ENCODE peak calls at places on chromosomes 2 and 18, in six cellular contexts. D is mammary epithelial cell, Y is GM12865, Z is HepG2, V is fibroblast of the aortic adventitia, T is psoas muscle. F is an unnamed sample.

GRCh38 chr2:73366060-73366459 is 19.6 kb upstream of the ALMS1 start:
- DNase-seq in Z (no peak), T (no peak), V (no peak), Y (no peak), D (no peak), F (no peak)

GRCh38 chr2:148813603-148814065 is 61.4 kb upstream of the KIF5C start:
- DNase-seq in Z (no peak), Y (peak), D (no peak), T (no peak), V (no peak), F (peak)

GRCh38 chr2:70385966-70386595 is 84.2 kb upstream of the FAM136A start:
- DNase-seq in Z (no peak), Y (no peak), T (no peak), V (peak), D (no peak), F (peak)

GRCh38 chr2:240576036-240576435 is 7.8 kb downstream of the RNPEPL1 start:
- DNase-seq in Y (no peak), D (no peak), T (no peak), V (no peak), Z (no peak), F (no peak)

GRCh38 chr2:48753228-48753627 is 2.3 kb downstream of the LHCGR start:
- DNase-seq in T (no peak), V (no peak), Z (no peak), D (no peak), Y (peak), F (no peak)

GRCh38 chr2:65402780-65403528 is 29.4 kb downstream of the SPRED2 start:
- DNase-seq in Y (no peak), Z (no peak), T (no peak), D (no peak), V (peak), F (peak)

GRCh38 chr18:55856191-55856590 is 268.2 kb upstream of the TCF4 start:
- DNase-seq in T (no peak), Z (no peak), D (peak), V (peak), Y (no peak), F (peak)

GRCh38 chr2:176682278-176682677 is 413.0 kb downstream of the MTX2 start:
- DNase-seq in T (no peak), V (peak), Z (no peak), Y (no peak), D (no peak), F (peak)

GRCh38 chr2:160432633-160433032 is 61.0 kb downstream of the RBMS1 start:
- DNase-seq in D (peak), Z (no peak), V (peak), T (no peak), Y (no peak), F (peak)

GRCh38 chr18:73670536-73670935 is 477.1 kb downstream of the FBXO15 start:
- DNase-seq in Z (no peak), V (no peak), Y (peak), D (peak), T (no peak), F (peak)

GRCh38 chr2:222903234-222904220 is 42.7 kb downstream of the ACSL3 start:
- DNase-seq in V (peak), Z (peak), Y (peak), D (peak), T (no peak), F (peak)

GRCh38 chr2:174546519-174547506 is 50.8 kb downstream of the WIPF1 start:
- DNase-seq in Y (peak), V (peak), Z (peak), T (no peak), D (peak), F (peak)

GRCh38 chr2:204944927-204945326 is 399.7 kb downstream of the PARD3B start:
- DNase-seq in V (no peak), T (no peak), Z (no peak), D (no peak), Y (no peak), F (no peak)

GRCh38 chr2:215672406-215672805 is 236.5 kb upstream of the FN1 start:
- DNase-seq in V (no peak), D (no peak), Z (no peak), T (no peak), Y (no peak), F (no peak)

GRCh38 chr2:240259201-240259923 is 118.9 kb upstream of the OTOS start:
- DNase-seq in Y (no peak), V (peak), T (peak), Z (no peak), D (no peak), F (no peak)

GRCh38 chr2:196234672-196235071 is 63.3 kb upstream of the STK17B start:
- DNase-seq in Z (no peak), V (peak), T (no peak), Y (peak), D (peak), F (peak)

GRCh38 chr18:49767111-49768050 is 46.0 kb downstream of the ACAA2 start:
- DNase-seq in D (no peak), Z (no peak), V (peak), T (no peak), Y (no peak), F (no peak)

GRCh38 chr2:100563407-100564247 is 834 bp downstream of the PDCL3 start:
- DNase-seq in Y (no peak), Z (no peak), D (no peak), T (no peak), V (no peak), F (peak)

GRCh38 chr18:10044054-10044453 is 130.2 kb downstream of the VAPA start:
- DNase-seq in T (no peak), Z (no peak), V (no peak), D (no peak), Y (no peak), F (no peak)

GRCh38 chr18:62850619-62851306 is 135.4 kb downstream of the PHLPP1 start:
- DNase-seq in Y (no peak), D (no peak), Z (no peak), V (no peak), T (no peak), F (no peak)

GRCh38 chr2:119753041-119753929 is 6.4 kb upstream of the PTPN4 start:
- DNase-seq in Z (peak), D (peak), V (peak), Y (peak), T (no peak), F (peak)

GRCh38 chr18:48345596-48345995 is 63.6 kb downstream of the ZBTB7C start:
- DNase-seq in V (peak), D (no peak), Y (no peak), Z (no peak), T (peak), F (peak)

GRCh38 chr2:171227066-171227782 is 66.5 kb upstream of the TLK1 start:
- DNase-seq in Z (no peak), V (peak), D (peak), T (no peak), Y (no peak), F (peak)

GRCh38 chr2:171226471-171226870 is 65.8 kb upstream of the TLK1 start:
- DNase-seq in Y (no peak), T (no peak), D (no peak), V (no peak), Z (no peak), F (no peak)

GRCh38 chr2:171225989-171226388 is 65.3 kb upstream of the TLK1 start:
- DNase-seq in T (no peak), V (no peak), Y (no peak), D (no peak), Z (no peak), F (no peak)

GRCh38 chr2:171228826-171229225 is 68.1 kb upstream of the TLK1 start:
- DNase-seq in V (no peak), Y (peak), Z (no peak), T (no peak), D (no peak), F (no peak)

GRCh38 chr2:171225302-171225980 is 64.7 kb upstream of the TLK1 start:
- DNase-seq in D (peak), Z (peak), Y (no peak), T (no peak), V (peak), F (peak)
- TF ChIP-seq CTCF in D (peak), Z (no peak), Y (no peak), T (no peak), V (peak), F (no peak)

DNA sequence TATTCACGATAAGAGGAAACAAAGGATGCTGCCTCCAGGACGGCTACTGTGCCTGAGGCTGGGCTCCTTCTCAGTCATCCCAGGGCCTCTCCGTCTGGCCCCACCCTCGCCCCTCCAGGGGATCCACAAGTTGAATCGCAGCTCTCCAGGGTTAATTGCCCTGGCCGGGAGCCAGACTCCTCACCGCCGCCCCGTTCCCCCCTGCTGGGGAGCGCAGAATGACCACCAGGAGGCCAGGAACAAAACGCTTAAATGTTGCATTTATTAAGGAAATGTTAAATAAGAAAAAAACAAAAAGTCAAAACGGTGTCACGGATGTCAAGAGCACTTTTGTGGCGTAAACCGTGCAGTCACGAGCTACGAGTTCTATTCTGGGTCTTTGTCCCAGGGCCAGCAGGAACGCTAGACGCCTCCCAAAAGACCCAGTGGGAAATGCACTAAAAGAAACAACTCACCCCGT is 1.4 kb downstream of the RPRM start:
- DNase-seq in D (no peak), V (no peak), Z (no peak), Y (no peak), T (no peak), F (no peak)
- TF ChIP-seq CTCF in D (no peak), V (no peak), Z (no peak), Y (no peak), T (no peak), F (no peak)

DNA sequence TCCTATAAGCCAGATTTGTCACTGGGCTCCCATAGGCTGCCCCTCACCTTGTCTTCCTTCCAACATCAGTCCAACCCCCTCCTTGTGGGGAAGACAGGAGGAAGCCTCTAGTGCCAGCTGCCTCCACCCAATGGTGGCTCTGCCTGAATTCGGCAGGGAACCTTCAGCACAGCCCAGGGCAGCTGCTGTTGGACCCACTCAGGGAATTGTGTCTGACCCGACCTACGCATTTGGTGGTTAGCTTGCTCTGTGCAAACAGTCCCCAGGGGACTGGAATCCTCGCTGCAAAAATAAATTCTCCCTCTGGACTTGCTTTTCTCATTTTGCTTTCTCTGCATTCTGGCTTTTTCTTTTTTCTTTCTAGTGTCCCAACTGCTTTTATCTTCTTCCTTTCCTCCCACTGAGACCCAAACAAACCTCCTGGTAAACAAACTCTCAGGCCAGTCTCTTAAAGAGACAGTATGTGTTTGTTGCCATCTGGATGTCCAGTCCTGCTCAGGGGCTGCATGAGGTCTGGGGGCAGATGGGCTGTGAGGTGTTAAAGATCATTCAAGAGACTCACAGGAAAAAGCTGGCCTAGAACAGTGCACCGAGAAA is 137.7 kb upstream of the HAAO start:
- DNase-seq in Y (no peak), V (peak), T (peak), Z (peak), D (no peak), F (no peak)
- TF ChIP-seq CTCF in Y (no peak), V (no peak), T (no peak), Z (no peak), D (no peak), F (no peak)

GRCh38 chr18:78878335-78878734 is 101.3 kb upstream of the SALL3 start:
- DNase-seq in V (no peak), Y (no peak), T (no peak), Z (no peak), D (no peak), F (no peak)

GRCh38 chr18:78876868-78877267 is 102.8 kb upstream of the SALL3 start:
- DNase-seq in T (no peak), V (no peak), D (no peak), Y (no peak), Z (no peak), F (no peak)

GRCh38 chr18:78873916-78874505 is 105.6 kb upstream of the SALL3 start:
- DNase-seq in D (no peak), Z (no peak), T (no peak), Y (no peak), V (no peak), F (no peak)

GRCh38 chr18:78875998-78876650 is 103.5 kb upstream of the SALL3 start:
- DNase-seq in T (no peak), Z (no peak), V (no peak), D (no peak), Y (no peak), F (no peak)

GRCh38 chr18:78875268-78875997 is 104.2 kb upstream of the SALL3 start:
- DNase-seq in Z (peak), T (no peak), Y (peak), V (no peak), D (no peak), F (peak)
- TF ChIP-seq CTCF in Z (peak), T (peak), Y (peak), V (no peak), D (no peak), F (no peak)

GRCh38 chr18:36284268-36284667 is 13.2 kb upstream of the FHOD3 start:
- DNase-seq in Z (no peak), T (no peak), Y (no peak), D (no peak), V (no peak), F (no peak)

GRCh38 chr18:36279001-36279400 is 18.5 kb upstream of the FHOD3 start:
- DNase-seq in T (no peak), Z (no peak), D (no peak), V (no peak), Y (no peak), F (no peak)

GRCh38 chr18:36283448-36283847 is 14.1 kb upstream of the FHOD3 start:
- DNase-seq in T (no peak), V (no peak), D (no peak), Z (no peak), Y (no peak), F (no peak)

GRCh38 chr18:36284671-36285295 is 12.7 kb upstream of the FHOD3 start:
- DNase-seq in D (peak), Y (peak), V (peak), Z (peak), T (no peak), F (peak)

GRCh38 chr18:36281941-36282340 is 15.6 kb upstream of the FHOD3 start:
- DNase-seq in Z (no peak), Y (no peak), V (no peak), D (no peak), T (no peak), F (no peak)
- TF ChIP-seq CTCF in Z (no peak), Y (no peak), V (no peak), D (no peak), T (no peak), F (no peak)

GRCh38 chr2:231613655-231614558 is 21.2 kb downstream of the TEX44 start:
- DNase-seq in D (peak), Z (peak), Y (peak), T (peak), V (peak), F (peak)
- TF ChIP-seq CTCF in D (no peak), Z (peak), Y (peak), T (peak), V (peak), F (no peak)

GRCh38 chr18:42052137-42052708 is 97.2 kb downstream of the PIK3C3 start:
- DNase-seq in Y (no peak), D (no peak), V (peak), T (no peak), Z (no peak), F (no peak)
- TF ChIP-seq CTCF in Y (no peak), D (no peak), V (peak), T (no peak), Z (no peak), F (peak)

GRCh38 chr2:206323486-206323885 is 49.0 kb downstream of the ZDBF2 start:
- DNase-seq in Y (no peak), T (no peak), D (no peak), Z (no peak), V (no peak), F (no peak)
- TF ChIP-seq CTCF in Y (no peak), T (no peak), D (no peak), Z (no peak), V (no peak), F (no peak)

DNA sequence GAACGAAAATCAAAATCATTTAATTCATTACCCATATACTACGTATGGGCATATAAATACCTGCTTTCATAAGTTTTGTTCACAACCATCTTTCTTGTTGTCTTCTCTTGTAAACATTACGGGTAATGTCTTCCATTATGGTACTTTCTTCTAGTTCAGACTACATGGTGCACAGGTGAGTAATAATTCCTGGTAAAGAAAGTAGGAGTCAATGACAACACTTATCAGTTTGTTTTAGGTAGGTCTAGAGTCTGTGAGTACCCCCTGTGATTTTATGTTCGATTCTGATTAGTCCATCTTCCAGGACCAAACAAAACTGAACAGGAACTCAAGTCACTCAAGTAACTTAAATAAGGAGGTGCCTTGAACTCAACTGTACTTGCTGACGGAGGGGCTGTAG is 25.2 kb upstream of the CTLA4 start:
- DNase-seq in T (no peak), D (no peak), V (no peak), Z (no peak), Y (no peak), F (no peak)
- TF ChIP-seq CTCF in T (no peak), D (no peak), V (no peak), Z (no peak), Y (no peak), F (no peak)

DNA sequence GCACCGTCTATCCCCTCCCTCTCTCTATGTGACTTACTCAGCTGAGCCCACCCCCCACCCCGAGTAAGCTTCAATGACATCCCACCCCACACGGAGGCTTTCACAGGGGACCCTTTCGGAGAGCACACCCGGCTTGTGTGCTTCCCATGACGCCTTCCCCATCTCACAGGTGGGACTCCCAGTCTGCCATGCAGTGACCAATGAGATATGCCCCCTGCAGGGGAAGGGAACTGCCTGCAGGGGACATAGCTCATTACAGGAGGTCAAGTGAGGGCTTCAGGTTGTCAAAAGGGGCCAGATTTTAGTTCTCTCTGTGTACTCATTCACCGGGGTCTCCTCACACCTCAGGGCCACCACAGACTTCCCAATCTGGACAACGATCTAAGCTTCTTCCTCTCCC is 112.6 kb downstream of the GAREM1 start:
- DNase-seq in Y (peak), V (no peak), Z (no peak), T (no peak), D (no peak), F (no peak)
- TF ChIP-seq CTCF in Y (no peak), V (no peak), Z (peak), T (no peak), D (no peak), F (no peak)